ENCODE peak calls at places on chromosomes 2 and 18, in eight cellular contexts. K is EL; U is activated T-helper 1 cell treated with anti-CD3 and anti-CD28 coated beads, Interleukin-12 subunit alpha, Interleukin-12 subunit beta, Interleukin-2, Interleukin-4 antibody, amounts not matched to agents 30 ng/mL and 10 ng/mL and 1 ng/mL, durations not matched to agents 14 hours and 24 hours and 36 hours; C is cardiac muscle cell; A is germinal center; W is GM13976; Z is left colon; G is NCI-H2029 treated with DMSO at 0.1 percent for 48 hours. L is an unnamed sample.

GRCh38 chr2:50529600-50530218 is 502.2 kb downstream of the NRXN1 start:
- DNase-seq in K (peak; percentile 21), C (peak; percentile 62), U (no peak), G (peak; percentile 6), A (peak; percentile 14), W (peak; percentile 21), Z (no peak), L (peak; percentile 65)

GRCh38 chr2:237231593-237231992 is 145.9 kb downstream of the COPS8 start:
- DNase-seq in C (no peak), Z (no peak), W (no peak), K (no peak), A (no peak), U (no peak), G (no peak), L (no peak)

GRCh38 chr2:19419211-19419880 is 60.9 kb upstream of the OSR1 start:
- DNase-seq in A (no peak), U (no peak), Z (no peak), K (no peak), G (no peak), W (no peak), C (no peak), L (no peak)

GRCh38 chr18:75745147-75745546 is 317.6 kb upstream of the SMIM21 start:
- DNase-seq in K (no peak), W (no peak), Z (no peak), U (no peak), A (no peak), C (no peak), G (no peak), L (no peak)

GRCh38 chr2:68812256-68812655 is 58.9 kb downstream of the BMP10 start:
- DNase-seq in A (no peak), U (no peak), W (no peak), Z (no peak), C (no peak), G (no peak), K (no peak), L (peak; percentile 42)

GRCh38 chr2:62713837-62714236 is 8.3 kb downstream of the EHBP1 start:
- DNase-seq in W (no peak), U (no peak), G (no peak), C (peak; percentile 12), K (no peak), A (no peak), Z (no peak), L (no peak)

GRCh38 chr2:28377984-28378678 is 14.5 kb upstream of the FOSL2 start:
- DNase-seq in W (no peak), Z (peak; percentile 80), A (no peak), U (no peak), G (no peak), K (no peak), C (no peak), L (no peak)

GRCh38 chr2:46284812-46285211 is 12.4 kb upstream of the EPAS1 start:
- DNase-seq in C (no peak), Z (no peak), G (no peak), U (no peak), A (no peak), K (no peak), W (no peak), L (no peak)

GRCh38 chr18:6763524-6763923 is 34.0 kb downstream of the ARHGAP28 start:
- DNase-seq in W (no peak), C (no peak), Z (no peak), U (no peak), G (no peak), A (no peak), K (no peak), L (no peak)

GRCh38 chr18:73992242-73993022 is 155.2 kb downstream of the FBXO15 start:
- DNase-seq in Z (no peak), U (no peak), A (no peak), G (no peak), W (no peak), K (no peak), C (no peak), L (no peak)

GRCh38 chr18:42413870-42414269 is 458.8 kb downstream of the PIK3C3 start:
- DNase-seq in Z (no peak), U (no peak), A (no peak), K (no peak), G (no peak), C (peak; percentile 14), W (no peak), L (no peak)

GRCh38 chr18:77066101-77066500 is 66.5 kb downstream of the MBP start:
- DNase-seq in Z (no peak), A (no peak), K (no peak), W (no peak), U (no peak), G (no peak), C (no peak), L (no peak)

GRCh38 chr2:233165895-233166661 is 85.4 kb upstream of the ATG16L1 start:
- DNase-seq in Z (peak; percentile 64), W (no peak), G (no peak), C (peak; percentile 67), U (no peak), K (peak; percentile 22), A (no peak), L (no peak)

GRCh38 chr2:74312913-74313312 is 30.3 kb downstream of the SLC4A5 start:
- DNase-seq in U (no peak), G (no peak), Z (no peak), C (no peak), W (no peak), A (no peak), K (no peak), L (no peak)

GRCh38 chr2:200603972-200604371 is 18.2 kb downstream of the AOX1 start:
- DNase-seq in A (no peak), K (peak; percentile 84), U (no peak), C (peak; percentile 62), G (no peak), W (no peak), Z (no peak), L (peak; percentile 19)

GRCh38 chr2:227406177-227407031 is 18.7 kb upstream of the SCYGR1 start:
- DNase-seq in Z (peak; percentile 60), G (peak; percentile 74), U (no peak), K (peak; percentile 99), W (peak; percentile 59), A (peak; percentile 24), C (peak; percentile 99), L (peak; percentile 98)

GRCh38 chr2:228644199-228644598 is 462.7 kb upstream of the SPHKAP start:
- DNase-seq in A (no peak), Z (no peak), G (no peak), U (no peak), K (no peak), W (no peak), C (no peak), L (no peak)

GRCh38 chr2:170816499-170817246 is at the start of gene GAD1:
- DNase-seq in Z (peak; percentile 79), U (peak; percentile 49), K (peak; percentile 85), G (peak; percentile 45), C (peak; percentile 50), W (peak; percentile 81), A (peak; percentile 69), L (peak; percentile 77)

GRCh38 chr2:172588931-172589330 is 33.0 kb downstream of the PDK1 start:
- DNase-seq in Z (no peak), C (no peak), G (no peak), W (no peak), A (no peak), K (peak; percentile 12), U (no peak), L (peak; percentile 7)

GRCh38 chr2:157325786-157326185 is at the start of gene ERMN:
- DNase-seq in C (no peak), W (no peak), K (no peak), U (no peak), G (peak; percentile 32), Z (no peak), A (no peak), L (no peak)

GRCh38 chr18:59022167-59022945 is 117.3 kb upstream of the SEC11C start:
- DNase-seq in G (no peak), K (no peak), A (no peak), W (no peak), U (no peak), Z (no peak), C (peak; percentile 45), L (no peak)

GRCh38 chr2:64695656-64696310 is 42.1 kb upstream of the SERTAD2 start:
- DNase-seq in Z (no peak), G (no peak), A (no peak), W (no peak), C (peak; percentile 39), U (no peak), K (peak; percentile 25), L (peak; percentile 94)

GRCh38 chr2:75500633-75501032 is 60.1 kb downstream of the EVA1A start:
- DNase-seq in C (no peak), W (no peak), K (peak; percentile 75), G (peak; percentile 45), U (no peak), Z (no peak), A (no peak), L (peak; percentile 77)

GRCh38 chr2:174223359-174223758 is 25.0 kb downstream of the OLA1 start:
- DNase-seq in A (no peak), C (peak; percentile 6), G (no peak), Z (no peak), K (no peak), W (no peak), U (no peak), L (no peak)

GRCh38 chr2:82986899-82987298 is 1472.2 kb downstream of the SUCLG1 start:
- DNase-seq in A (no peak), W (no peak), Z (no peak), C (no peak), U (no peak), K (no peak), G (no peak), L (no peak)

L was measured in dermis blood vessel endothelial cell.